ENCODE peak calls at places on chromosomes 13 and 19, in six cellular contexts. One of them, this sample, is unnamed.

GRCh38 chr13:44368062-44368591 is 5.5 kb upstream of the SERP2 start:
- DNase-seq in K562: peak; percentile 22
- DNase-seq in H1: no peak
- DNase-seq in GM12892: no peak
- DNase-seq in GM12878: no peak
- DNase-seq in HepG2: no peak
- DNase-seq in this sample: no peak

GRCh38 chr19:52535831-52536800 is 8.6 kb downstream of the ZNF808 start:
- DNase-seq in K562: peak; percentile 17
- DNase-seq in H1: peak; percentile 92
- DNase-seq in GM12892: peak; percentile 47
- DNase-seq in GM12878: peak; percentile 67
- DNase-seq in HepG2: no peak
- DNase-seq in this sample: peak; percentile 56

GRCh38 chr13:27607125-27607524 is 13.2 kb downstream of the LNX2 start:
- DNase-seq in K562: no peak
- DNase-seq in H1: no peak
- DNase-seq in GM12892: no peak
- DNase-seq in GM12878: no peak
- DNase-seq in HepG2: peak; percentile 50
- DNase-seq in this sample: no peak

GRCh38 chr19:49816616-49817015 is 1.5 kb upstream of the MED25 start:
- DNase-seq in K562: no peak
- DNase-seq in H1: no peak
- DNase-seq in GM12892: no peak
- DNase-seq in GM12878: no peak
- DNase-seq in HepG2: no peak
- DNase-seq in this sample: no peak

GRCh38 chr19:35042954-35043604 is 1.6 kb downstream of the HPN start:
- DNase-seq in K562: no peak
- DNase-seq in H1: no peak
- DNase-seq in GM12892: no peak
- DNase-seq in GM12878: no peak
- DNase-seq in HepG2: peak; percentile 43
- DNase-seq in this sample: no peak

GRCh38 chr19:3981736-3982681 is 3.3 kb downstream of the EEF2 start:
- DNase-seq in K562: peak; percentile 7
- DNase-seq in H1: no peak
- DNase-seq in GM12892: no peak
- DNase-seq in GM12878: no peak
- DNase-seq in HepG2: no peak
- DNase-seq in this sample: no peak

GRCh38 chr13:110711778-110712070 is 1.8 kb upstream of the ING1 start:
- DNase-seq in K562: no peak
- DNase-seq in H1: no peak
- DNase-seq in GM12892: no peak
- DNase-seq in GM12878: no peak
- DNase-seq in HepG2: peak; percentile 39
- DNase-seq in this sample: no peak

GRCh38 chr13:36297259-36297599 is 385 bp downstream of the CCDC169 start:
- DNase-seq in K562: peak; percentile 21
- DNase-seq in H1: no peak
- DNase-seq in GM12892: no peak
- DNase-seq in GM12878: no peak
- DNase-seq in HepG2: no peak
- DNase-seq in this sample: no peak

GRCh38 chr19:19372656-19373416 is 32.6 kb upstream of the GATAD2A start:
- DNase-seq in K562: peak; percentile 79
- DNase-seq in H1: no peak
- DNase-seq in GM12892: no peak
- DNase-seq in GM12878: no peak
- DNase-seq in HepG2: peak; percentile 90
- DNase-seq in this sample: no peak

GRCh38 chr13:80312012-80312704 is 28.8 kb downstream of the SPRY2 start:
- DNase-seq in K562: no peak
- DNase-seq in H1: no peak
- DNase-seq in GM12892: no peak
- DNase-seq in GM12878: no peak
- DNase-seq in HepG2: no peak
- DNase-seq in this sample: no peak

GRCh38 chr13:112346899-112347229 is 29.3 kb upstream of the SPACA7 start:
- DNase-seq in K562: no peak
- DNase-seq in H1: no peak
- DNase-seq in GM12892: no peak
- DNase-seq in GM12878: no peak
- DNase-seq in HepG2: no peak
- DNase-seq in this sample: no peak

GRCh38 chr13:32045963-32046785 is 14.6 kb downstream of the FRY start:
- DNase-seq in K562: no peak
- DNase-seq in H1: no peak
- DNase-seq in GM12892: no peak
- DNase-seq in GM12878: no peak
- DNase-seq in HepG2: peak; percentile 92
- DNase-seq in this sample: no peak

GRCh38 chr13:102203718-102204117 is 198.1 kb downstream of the FGF14 start:
- DNase-seq in K562: no peak
- DNase-seq in H1: no peak
- DNase-seq in GM12892: no peak
- DNase-seq in GM12878: no peak
- DNase-seq in HepG2: no peak
- DNase-seq in this sample: no peak

GRCh38 chr19:19026299-19026971 is 6.9 kb downstream of the SUGP2 start:
- DNase-seq in K562: no peak
- DNase-seq in H1: no peak
- DNase-seq in GM12892: no peak
- DNase-seq in GM12878: no peak
- DNase-seq in HepG2: peak; percentile 24
- DNase-seq in this sample: no peak

GRCh38 chr19:3201911-3202310 is 16.2 kb downstream of the NCLN start:
- DNase-seq in K562: no peak
- DNase-seq in H1: no peak
- DNase-seq in GM12892: no peak
- DNase-seq in GM12878: no peak
- DNase-seq in HepG2: no peak
- DNase-seq in this sample: no peak

GRCh38 chr13:99198630-99199029 is 2.0 kb upstream of the UBAC2 start:
- DNase-seq in K562: no peak
- DNase-seq in H1: no peak
- DNase-seq in GM12892: no peak
- DNase-seq in GM12878: no peak
- DNase-seq in HepG2: no peak
- DNase-seq in this sample: no peak

GRCh38 chr13:28658796-28659610 is at the start of gene POMP:
- DNase-seq in K562: peak; percentile 83
- DNase-seq in H1: peak; percentile 85
- DNase-seq in GM12892: peak; percentile 80
- DNase-seq in GM12878: peak; percentile 82
- DNase-seq in HepG2: peak; percentile 80
- DNase-seq in this sample: peak; percentile 79

GRCh38 chr19:39590265-39590664 is 12.1 kb upstream of the LGALS13 start:
- DNase-seq in K562: no peak
- DNase-seq in H1: peak; percentile 53
- DNase-seq in GM12892: no peak
- DNase-seq in GM12878: no peak
- DNase-seq in HepG2: no peak
- DNase-seq in this sample: no peak

GRCh38 chr19:5536337-5536894 is 31.3 kb downstream of the TINCR start:
- DNase-seq in K562: peak; percentile 32
- DNase-seq in H1: peak; percentile 91
- DNase-seq in GM12892: no peak
- DNase-seq in GM12878: no peak
- DNase-seq in HepG2: no peak
- DNase-seq in this sample: no peak

GRCh38 chr19:56637976-56638555 is 4.9 kb upstream of the SMIM17 start:
- DNase-seq in K562: peak; percentile 60
- DNase-seq in H1: peak; percentile 85
- DNase-seq in GM12892: no peak
- DNase-seq in GM12878: no peak
- DNase-seq in HepG2: peak; percentile 54
- DNase-seq in this sample: peak; percentile 34

GRCh38 chr19:45866400-45867176 is 2.5 kb downstream of the FOXA3 start:
- DNase-seq in K562: no peak
- DNase-seq in H1: no peak
- DNase-seq in GM12892: no peak
- DNase-seq in GM12878: no peak
- DNase-seq in HepG2: no peak
- DNase-seq in this sample: no peak

GRCh38 chr19:49932731-49933131 is 3.4 kb upstream of the NUP62 start:
- DNase-seq in K562: no peak
- DNase-seq in H1: no peak
- DNase-seq in GM12892: no peak
- DNase-seq in GM12878: no peak
- DNase-seq in HepG2: no peak
- DNase-seq in this sample: no peak

GRCh38 chr13:46982856-46983582 is 86.2 kb upstream of the HTR2A start:
- DNase-seq in K562: no peak
- DNase-seq in H1: no peak
- DNase-seq in GM12892: no peak
- DNase-seq in GM12878: peak; percentile 96
- DNase-seq in HepG2: no peak
- DNase-seq in this sample: peak; percentile 29
- TF ChIP-seq TAF1 in K562: no peak
- TF ChIP-seq TAF1 in H1: no peak
- TF ChIP-seq TAF1 in GM12892: no peak
- TF ChIP-seq TAF1 in GM12878: peak; percentile 30
- TF ChIP-seq TAF1 in HepG2: no peak
- TF ChIP-seq TAF1 in this sample: no peak

DNA sequence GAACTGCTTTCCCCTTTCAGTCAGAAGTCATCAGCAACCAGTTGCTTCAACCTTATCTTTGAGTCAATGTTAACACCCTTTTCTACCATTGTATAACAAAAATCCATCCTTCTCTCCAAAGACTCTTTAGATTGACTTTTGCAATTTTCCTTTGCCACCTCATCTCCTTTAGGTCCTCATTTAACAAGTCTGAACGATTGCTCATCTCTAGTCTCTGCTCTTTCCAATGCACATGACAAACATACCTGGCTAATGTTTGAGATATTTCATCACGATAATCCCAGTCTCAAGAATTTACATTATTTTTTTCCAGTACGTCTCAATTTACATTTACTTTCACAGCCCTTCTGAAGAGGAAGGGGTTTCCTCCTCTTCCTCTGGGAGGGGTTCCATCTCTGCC is 127.5 kb downstream of the KLF12 start:
- DNase-seq in K562: no peak
- DNase-seq in H1: no peak
- DNase-seq in GM12892: no peak
- DNase-seq in GM12878: no peak
- DNase-seq in HepG2: no peak
- DNase-seq in this sample: no peak
- TF ChIP-seq POLR2A in K562: no peak
- TF ChIP-seq POLR2A in H1: no peak
- TF ChIP-seq POLR2A in GM12892: no peak
- TF ChIP-seq POLR2A in GM12878: no peak
- TF ChIP-seq POLR2A in HepG2: no peak
- TF ChIP-seq POLR2A in this sample: no peak

GRCh38 chr19:7733376-7733775 is 1.5 kb upstream of the CLEC4G start:
- DNase-seq in K562: no peak
- DNase-seq in H1: no peak
- DNase-seq in GM12892: no peak
- DNase-seq in GM12878: no peak
- DNase-seq in HepG2: no peak
- DNase-seq in this sample: no peak

GRCh38 chr19:7736148-7736547 is 4.2 kb upstream of the CLEC4G start:
- DNase-seq in K562: no peak
- DNase-seq in H1: no peak
- DNase-seq in GM12892: no peak
- DNase-seq in GM12878: no peak
- DNase-seq in HepG2: no peak
- DNase-seq in this sample: no peak

GRCh38 chr19:7732045-7732444 is at the start of gene CLEC4G:
- DNase-seq in K562: no peak
- DNase-seq in H1: no peak
- DNase-seq in GM12892: no peak
- DNase-seq in GM12878: no peak
- DNase-seq in HepG2: no peak
- DNase-seq in this sample: no peak

GRCh38 chr19:7737215-7737614 is 5.3 kb upstream of the CLEC4G start:
- DNase-seq in K562: no peak
- DNase-seq in H1: no peak
- DNase-seq in GM12892: no peak
- DNase-seq in GM12878: no peak
- DNase-seq in HepG2: no peak
- DNase-seq in this sample: no peak

DNA sequence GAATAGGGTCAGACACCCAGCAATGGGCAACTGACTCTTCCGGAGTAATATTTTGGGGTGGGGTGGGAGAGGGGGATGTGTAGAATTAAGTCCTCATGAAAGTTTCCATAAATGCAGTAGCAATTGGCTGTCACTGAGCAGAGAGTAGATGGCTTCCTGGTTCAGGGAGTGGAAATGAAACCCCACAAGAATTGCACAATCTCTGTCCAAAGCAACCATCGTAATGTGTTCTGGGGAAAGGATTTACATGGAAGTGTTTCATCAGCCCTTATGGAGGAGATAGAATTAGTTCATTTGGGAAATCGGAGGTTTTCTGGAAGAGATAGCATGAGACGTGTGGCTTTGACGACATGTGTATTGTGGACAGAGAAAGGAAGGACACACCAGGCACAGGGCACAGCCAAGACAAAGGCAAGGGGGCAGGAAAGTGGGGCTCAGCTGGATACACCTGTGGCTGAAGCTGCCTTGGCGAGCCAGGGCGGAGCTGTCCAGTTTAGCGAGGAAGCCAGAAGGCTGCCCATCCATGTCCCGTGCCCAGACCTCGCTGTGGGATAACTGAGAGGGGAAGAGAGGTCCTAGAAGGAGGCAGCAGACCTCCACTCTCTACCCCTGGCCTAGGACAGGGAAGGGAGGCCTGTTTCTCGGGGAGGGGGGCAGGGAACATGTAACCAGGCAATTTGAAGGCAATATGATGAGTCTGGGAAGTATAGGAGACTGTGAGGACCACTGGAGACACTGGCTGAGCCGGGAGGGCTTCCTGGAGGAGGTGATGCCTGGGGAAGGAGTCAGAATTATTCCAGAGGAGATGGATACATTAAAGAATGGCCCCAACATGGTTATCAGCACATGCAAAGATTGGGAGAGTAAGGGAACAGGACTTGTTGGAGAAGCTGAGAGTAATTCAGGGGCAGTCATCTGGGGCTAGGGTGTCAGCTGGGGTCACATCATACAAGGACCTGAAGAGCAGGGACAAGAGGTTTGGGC is 2.6 kb upstream of the CLEC4G start:
- DNase-seq in K562: no peak
- DNase-seq in H1: no peak
- DNase-seq in GM12892: no peak
- DNase-seq in GM12878: no peak
- DNase-seq in HepG2: no peak
- DNase-seq in this sample: no peak
- TF ChIP-seq TAF1 in K562: no peak
- TF ChIP-seq TAF1 in H1: no peak
- TF ChIP-seq TAF1 in GM12892: no peak
- TF ChIP-seq TAF1 in GM12878: no peak
- TF ChIP-seq TAF1 in HepG2: no peak
- TF ChIP-seq TAF1 in this sample: no peak

DNA sequence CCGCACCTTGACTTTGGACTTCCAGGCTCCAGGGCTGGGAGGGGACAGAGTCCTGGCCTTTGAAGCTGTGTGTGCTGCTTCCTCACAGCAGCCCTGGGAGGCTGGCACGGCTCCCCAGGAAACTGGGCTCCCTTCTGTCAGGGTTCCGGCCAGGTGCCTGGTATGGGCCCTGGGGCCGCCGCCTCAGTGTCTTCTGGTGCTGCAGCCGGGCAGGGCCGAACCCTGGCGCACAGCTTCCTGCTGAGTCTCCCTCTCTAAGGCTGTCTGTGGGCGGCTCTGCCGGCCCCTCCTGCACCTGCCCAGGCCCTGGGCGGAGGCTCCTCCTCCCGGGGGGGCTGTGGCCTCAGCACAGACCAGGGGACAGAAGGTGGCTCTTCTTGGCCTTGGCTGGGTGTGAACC is 32.4 kb downstream of the GPX4 start:
- DNase-seq in K562: no peak
- DNase-seq in H1: no peak
- DNase-seq in GM12892: no peak
- DNase-seq in GM12878: no peak
- DNase-seq in HepG2: no peak
- DNase-seq in this sample: no peak
- TF ChIP-seq POLR2A in K562: no peak
- TF ChIP-seq POLR2A in H1: no peak
- TF ChIP-seq POLR2A in GM12892: no peak
- TF ChIP-seq POLR2A in GM12878: no peak
- TF ChIP-seq POLR2A in HepG2: no peak
- TF ChIP-seq POLR2A in this sample: no peak

This sample was measured in GM12891.